ENCODE peak calls at places on chromosomes 7 and 10, in ten cellular contexts. W, U, N, Z, H, R, T, C, G and M are unnamed samples. For H3K36me3, the result is how much of the 10 kb centered on the place peaks cover.

GRCh38 chr7:70506463-70506862 is 625.5 kb upstream of the GALNT17 start:
- DNase-seq in W (no peak), U (no peak), N (no peak), Z (no peak), H (no peak), R (no peak), T (no peak), C (no peak), G (no peak), M (no peak)

GRCh38 chr10:35127289-35127891 is 744 bp downstream of the CREM start:
- DNase-seq in W (peak), U (no peak), N (peak), Z (peak), H (peak), R (peak), T (peak), C (peak), G (no peak), M (peak)

GRCh38 chr10:45354261-45354660 is 19.8 kb upstream of the ALOX5 start:
- DNase-seq in W (no peak), U (no peak), N (no peak), Z (peak), H (no peak), R (no peak), T (no peak), C (peak), G (no peak), M (peak)

GRCh38 chr7:112079122-112079521 is 127.1 kb downstream of the DOCK4 start:
- DNase-seq in W (no peak), U (no peak), N (no peak), Z (no peak), H (no peak), R (no peak), T (no peak), C (no peak), G (no peak), M (no peak)

GRCh38 chr7:128112018-128112780 is 81.0 kb upstream of the LRRC4 start:
- DNase-seq in W (peak), U (no peak), N (no peak), Z (no peak), H (no peak), R (no peak), T (no peak), C (no peak), G (no peak), M (peak)

GRCh38 chr7:1666779-1667565 is 3.1 kb upstream of the ELFN1 start:
- DNase-seq in W (peak), U (no peak), N (no peak), Z (no peak), H (no peak), R (peak), T (no peak), C (no peak), G (peak), M (peak)

GRCh38 chr10:60893231-60893630 is 50.8 kb downstream of the RHOBTB1 start:
- DNase-seq in W (no peak), U (no peak), N (no peak), Z (no peak), H (no peak), R (no peak), T (no peak), C (no peak), G (no peak), M (no peak)

GRCh38 chr7:156544919-156545715 is 95.5 kb upstream of the RNF32 start:
- DNase-seq in W (no peak), U (no peak), N (no peak), Z (peak), H (no peak), R (no peak), T (no peak), C (no peak), G (no peak), M (peak)

GRCh38 chr10:116125180-116125579 is 147.8 kb downstream of the GFRA1 start:
- DNase-seq in W (no peak), U (no peak), N (no peak), Z (no peak), H (no peak), R (no peak), T (no peak), C (no peak), G (peak), M (no peak)

GRCh38 chr7:18474944-18475343 is 20.6 kb upstream of the HDAC9 start:
- DNase-seq in W (no peak), U (no peak), N (no peak), Z (no peak), H (no peak), R (no peak), T (no peak), C (no peak), G (no peak), M (no peak)

GRCh38 chr7:42876182-42877068 is 35.4 kb downstream of the C7orf25 start:
- DNase-seq in W (no peak), U (no peak), N (peak), Z (peak), H (peak), R (peak), T (peak), C (peak), G (no peak), M (peak)

GRCh38 chr10:75358835-75359421 is 42.6 kb downstream of the ZNF503 start:
- DNase-seq in W (no peak), U (no peak), N (peak), Z (no peak), H (no peak), R (no peak), T (no peak), C (no peak), G (no peak), M (no peak)

GRCh38 chr10:35821339-35821911 is 179.3 kb upstream of the FZD8 start:
- DNase-seq in W (no peak), U (no peak), N (no peak), Z (no peak), H (no peak), R (no peak), T (no peak), C (no peak), G (no peak), M (no peak)

GRCh38 chr7:44711528-44711927 is 37.1 kb upstream of the ZMIZ2 start:
- DNase-seq in W (peak), U (no peak), N (no peak), Z (no peak), H (no peak), R (no peak), T (no peak), C (no peak), G (no peak), M (no peak)

GRCh38 chr10:116769368-116769767 is 27.0 kb upstream of the HSPA12A start:
- DNase-seq in W (no peak), U (no peak), N (no peak), Z (no peak), H (no peak), R (no peak), T (no peak), C (no peak), G (no peak), M (no peak)

GRCh38 chr7:87499494-87499893 is 24.0 kb upstream of the ABCB4 start:
- DNase-seq in W (no peak), U (no peak), N (no peak), Z (no peak), H (no peak), R (no peak), T (no peak), C (no peak), G (no peak), M (no peak)

GRCh38 chr7:96484091-96484490 is 162.2 kb upstream of the SLC25A13 start:
- DNase-seq in W (no peak), U (no peak), N (no peak), Z (no peak), H (no peak), R (no peak), T (no peak), C (no peak), G (no peak), M (no peak)

GRCh38 chr10:33418309-33418708 is 83.8 kb upstream of the NRP1 start:
- DNase-seq in W (no peak), U (no peak), N (no peak), Z (no peak), H (no peak), R (no peak), T (no peak), C (no peak), G (no peak), M (no peak)

GRCh38 chr10:51125518-51125917 is 51.2 kb downstream of the PRKG1 start:
- DNase-seq in W (no peak), U (no peak), N (no peak), Z (no peak), H (no peak), R (no peak), T (no peak), C (no peak), G (no peak), M (no peak)

GRCh38 chr7:101728888-101729883 is 88.2 kb upstream of the CUX1 start:
- DNase-seq in W (no peak), U (no peak), N (peak), Z (peak), H (no peak), R (no peak), T (peak), C (peak), G (no peak), M (no peak)

GRCh38 chr7:84040365-84040764 is 154.2 kb downstream of the SEMA3A start:
- DNase-seq in W (no peak), U (no peak), N (no peak), Z (no peak), H (no peak), R (no peak), T (peak), C (no peak), G (no peak), M (no peak)

GRCh38 chr7:133344275-133344674 is 91.4 kb downstream of the EXOC4 start:
- DNase-seq in W (no peak), U (no peak), N (peak), Z (no peak), H (no peak), R (no peak), T (no peak), C (no peak), G (no peak), M (no peak)

GRCh38 chr7:150406311-150406564 is 27.1 kb downstream of the ZNF775 start:
- DNase-seq in W (peak), U (no peak), N (no peak), Z (peak), H (no peak), R (no peak), T (no peak), C (peak), G (no peak), M (no peak)

GRCh38 chr7:2510909-2511768 is 8.4 kb upstream of the LFNG start:
- DNase-seq in W (peak), U (no peak), N (no peak), Z (peak), H (no peak), R (no peak), T (peak), C (no peak), G (peak), M (peak)

GRCh38 chr7:120609136-120609753 is 248.7 kb downstream of the TSPAN12 start:
- DNase-seq in W (no peak), U (no peak), N (no peak), Z (no peak), H (no peak), R (no peak), T (no peak), C (no peak), G (no peak), M (no peak)

GRCh38 chr7:108202743-108203142 is 72.6 kb upstream of the LAMB4 start:
- DNase-seq in W (no peak), U (no peak), N (no peak), Z (no peak), H (no peak), R (no peak), T (no peak), C (no peak), G (no peak), M (no peak)

GRCh38 chr10:42367532-42368230 is 270.7 kb downstream of the ZNF33B start:
- DNase-seq in W (peak), U (peak), N (peak), Z (peak), H (peak), R (peak), T (no peak), C (peak), G (peak), M (peak)

GRCh38 chr7:108263364-108263951 is 133.3 kb upstream of the LAMB4 start:
- DNase-seq in W (no peak), U (no peak), N (no peak), Z (peak), H (no peak), R (no peak), T (no peak), C (no peak), G (peak), M (peak)

GRCh38 chr7:136958016-136958415 is 89.6 kb downstream of the CHRM2 start:
- DNase-seq in W (no peak), U (no peak), N (peak), Z (no peak), H (no peak), R (no peak), T (no peak), C (no peak), G (no peak), M (no peak)

GRCh38 chr7:136956232-136956631 is 87.8 kb downstream of the CHRM2 start:
- DNase-seq in W (no peak), U (no peak), N (peak), Z (no peak), H (no peak), R (no peak), T (no peak), C (no peak), G (no peak), M (no peak)

GRCh38 chr7:136953386-136953785 is 84.9 kb downstream of the CHRM2 start:
- DNase-seq in W (no peak), U (no peak), N (peak), Z (no peak), H (no peak), R (no peak), T (no peak), C (no peak), G (no peak), M (no peak)

GRCh38 chr7:136957391-136957790 is 88.9 kb downstream of the CHRM2 start:
- DNase-seq in W (no peak), U (no peak), N (peak), Z (no peak), H (no peak), R (no peak), T (no peak), C (no peak), G (no peak), M (no peak)

DNA sequence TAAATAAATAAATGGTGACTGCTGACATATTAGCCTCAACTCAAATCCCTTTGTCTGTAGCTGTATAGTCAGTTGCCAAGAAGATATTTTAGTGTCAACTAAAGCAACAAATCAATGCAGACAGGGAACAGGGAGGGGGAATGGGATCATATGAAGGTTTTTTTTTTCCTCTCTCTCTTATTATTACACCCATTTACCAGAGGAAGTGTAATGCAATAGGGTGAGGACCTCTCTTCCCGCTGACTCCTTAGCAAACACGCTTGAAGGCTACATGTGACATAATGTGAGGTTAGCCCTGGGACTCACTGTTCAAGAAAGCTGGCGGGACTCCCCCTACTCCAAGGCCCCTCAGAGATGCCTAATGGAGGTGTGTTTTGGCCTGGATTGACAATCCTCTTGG is 88.2 kb downstream of the CHRM2 start:
- DNase-seq in W (no peak), U (no peak), N (peak), Z (no peak), H (no peak), R (no peak), T (no peak), C (no peak), G (no peak), M (no peak)
- TF ChIP-seq POLR2A in W (no peak), U (no peak), N (no peak), Z (no peak), H (no peak), R (no peak), T (no peak), C (no peak), G (no peak), M (no peak)

DNA sequence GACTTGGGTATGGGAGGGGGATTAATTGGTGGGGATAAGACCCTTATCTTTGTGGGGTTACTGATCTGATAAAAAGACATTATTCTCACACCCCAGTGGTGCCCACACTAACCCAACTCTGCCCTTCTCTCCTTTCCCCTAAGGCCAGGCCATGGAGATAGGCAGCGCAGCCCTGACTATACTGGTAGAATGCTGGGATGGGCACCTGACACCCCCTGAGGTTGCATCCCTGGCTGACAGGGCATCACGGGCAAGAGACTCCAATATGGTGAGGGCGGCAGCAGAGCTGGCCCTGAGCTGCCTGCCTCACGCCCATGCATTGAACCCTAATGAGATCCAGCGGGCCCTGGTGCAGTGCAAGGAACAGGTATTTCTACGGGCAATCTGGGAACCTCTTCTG is 12.7 kb downstream of the ZSWIM8 start:
- DNase-seq in W (no peak), U (no peak), N (no peak), Z (no peak), H (no peak), R (no peak), T (no peak), C (no peak), G (no peak), M (no peak)
- H3K36me3 ChIP-seq in W (half or more), U (half or more), N (half or more), Z (half or more), H (half or more), R (under half), T (half or more), C (half or more), G (half or more), M (under half)

DNA sequence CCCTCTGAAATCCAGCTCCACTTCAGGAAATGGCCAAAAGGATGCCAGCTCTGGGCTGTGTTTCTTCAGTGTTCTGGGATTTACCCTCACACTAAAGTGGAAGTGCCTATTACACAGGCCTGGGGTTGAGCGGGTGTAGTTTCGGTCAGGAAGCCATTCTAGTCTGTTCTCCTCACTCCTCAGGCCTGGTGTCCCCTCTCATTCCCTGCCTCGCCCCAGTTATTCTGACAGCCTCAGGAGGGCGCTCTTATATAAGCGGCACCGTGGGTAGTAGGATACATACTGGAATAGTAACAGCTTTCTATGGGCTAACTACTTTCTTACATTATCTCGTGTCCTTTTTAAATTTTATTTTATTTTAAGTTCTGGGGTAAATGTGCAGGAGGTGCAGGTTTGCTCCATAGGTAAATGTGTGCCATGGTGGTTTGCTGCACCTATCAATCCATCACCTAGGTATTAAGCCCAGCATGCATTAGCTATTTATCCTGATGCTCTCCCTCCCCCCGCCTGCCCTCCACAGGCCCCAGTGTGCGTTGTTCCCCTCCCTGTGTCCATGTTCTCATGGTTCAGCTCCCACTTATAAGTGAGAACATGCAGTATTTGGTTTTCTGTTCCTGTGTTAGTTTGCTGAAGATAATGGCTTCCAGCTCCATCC is 12.2 kb upstream of the LGI1 start:
- DNase-seq in W (no peak), U (no peak), N (no peak), Z (no peak), H (no peak), R (no peak), T (no peak), C (no peak), G (no peak), M (no peak)
- TF ChIP-seq CTCF in W (no peak), U (no peak), N (peak), Z (no peak), H (peak), R (no peak), T (no peak), C (no peak), G (no peak), M (peak)

DNA sequence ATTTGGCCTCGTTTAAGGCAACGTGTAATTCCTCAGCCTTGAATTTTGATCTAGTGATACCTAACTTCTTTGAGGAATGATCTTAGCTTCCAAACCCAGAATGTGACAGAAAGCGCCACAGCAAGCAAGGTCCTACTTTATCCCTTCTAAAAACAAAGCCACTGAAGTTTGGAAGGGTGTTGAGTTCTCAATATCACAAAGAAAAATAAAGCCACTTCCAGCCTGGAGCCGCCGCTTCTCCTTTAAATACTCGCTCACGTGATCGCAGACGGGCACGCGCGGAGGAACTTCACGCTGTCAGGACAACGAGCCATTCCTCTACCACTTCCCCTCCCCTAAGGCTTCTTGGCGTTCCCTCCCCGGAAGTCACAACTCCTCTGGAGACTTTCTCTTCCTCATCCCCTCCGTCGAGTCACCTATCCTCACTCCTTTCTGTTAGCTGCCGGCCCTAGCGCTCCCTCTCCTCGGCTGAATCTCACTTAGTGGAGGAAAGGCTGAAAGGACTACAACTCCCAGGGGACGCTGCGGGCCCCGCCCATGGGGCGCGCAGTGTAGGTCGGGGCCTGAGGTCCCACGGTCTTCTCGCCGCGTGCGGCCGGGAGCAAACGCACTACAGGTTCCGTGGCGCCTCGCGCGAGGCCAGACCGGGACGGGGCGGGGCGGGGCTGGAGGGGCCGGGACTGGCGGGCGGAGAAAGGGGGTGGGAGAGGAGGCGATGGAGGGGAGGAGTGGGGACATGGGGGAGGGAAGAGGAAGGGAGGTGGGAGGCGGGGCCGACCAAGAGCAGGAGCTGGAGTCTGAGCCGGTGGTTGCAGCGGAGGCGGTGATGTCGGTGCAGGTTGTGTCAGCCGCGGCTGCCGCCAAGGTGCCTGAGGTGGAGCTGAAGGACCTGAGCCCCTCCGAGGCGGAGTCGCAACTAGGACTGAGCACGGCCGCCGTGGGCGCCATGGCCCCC is at the start of gene AHCYL2:
- DNase-seq in W (peak), U (peak), N (peak), Z (peak), H (peak), R (peak), T (peak), C (peak), G (peak), M (peak)
- TF ChIP-seq POLR2A in W (peak), U (no peak), N (peak), Z (peak), H (peak), R (peak), T (no peak), C (peak), G (no peak), M (peak)

DNA sequence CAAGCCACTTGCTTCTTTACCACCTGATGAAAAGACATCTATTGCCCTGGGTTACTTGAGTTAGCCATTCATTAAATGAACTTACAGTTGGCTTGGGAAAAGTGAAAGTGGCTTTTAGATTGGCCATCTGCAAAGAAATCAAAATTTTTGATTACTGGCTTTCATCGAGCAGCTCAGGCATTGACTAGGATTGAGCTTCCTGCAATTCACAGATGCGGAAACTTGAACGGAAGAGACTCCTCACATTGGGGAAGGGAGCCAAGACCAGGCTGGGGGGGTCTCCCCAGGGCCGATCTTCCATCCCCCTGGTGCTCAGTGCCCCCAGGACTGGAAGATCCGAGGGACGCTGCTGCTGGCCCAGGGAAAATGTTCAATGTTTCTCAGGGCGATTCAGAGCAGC is 145.4 kb downstream of the PIP4K2A start:
- DNase-seq in W (no peak), U (no peak), N (no peak), Z (no peak), H (no peak), R (no peak), T (no peak), C (no peak), G (no peak), M (no peak)
- H3K36me3 ChIP-seq in W (half or more), U (under half), N (under half), Z (under half), H (half or more), R (under half), T (under half), C (under half), G (under half), M (under half)

GRCh38 chr7:138449580-138449979 is 10.5 kb upstream of the TRIM24 start:
- DNase-seq in W (no peak), U (no peak), N (no peak), Z (no peak), H (no peak), R (no peak), T (no peak), C (no peak), G (no peak), M (peak)
- TF ChIP-seq CTCF in W (no peak), U (no peak), N (peak), Z (no peak), H (no peak), R (no peak), T (no peak), C (peak), G (no peak), M (no peak)